ENCODE peak calls at places on chromosome 1, in nine cellular contexts. One of them, this sample, is unnamed.

GRCh38 chr1:224169876-224170275 is 13.2 kb upstream of the DEGS1 start:
- DNase-seq in fibroblast of pulmonary artery: no peak
- DNase-seq in thyroid gland: no peak
- DNase-seq in fibroblast of lung: no peak
- DNase-seq in bronchial epithelial cell: no peak
- DNase-seq in GM23338: peak
- DNase-seq in right atrium auricular region: no peak
- DNase-seq in heart left ventricle: no peak
- DNase-seq in BJ: no peak
- DNase-seq in this sample: no peak

GRCh38 chr1:28887418-28887834 is 26.9 kb upstream of the EPB41 start:
- DNase-seq in GM23338: peak
- DNase-seq in fibroblast of pulmonary artery: no peak
- DNase-seq in right atrium auricular region: no peak
- DNase-seq in fibroblast of lung: no peak
- DNase-seq in bronchial epithelial cell: no peak
- DNase-seq in BJ: no peak
- DNase-seq in thyroid gland: peak
- DNase-seq in heart left ventricle: peak
- DNase-seq in this sample: no peak

GRCh38 chr1:202165267-202165941 is 5.0 kb upstream of the PTPN7 start:
- DNase-seq in right atrium auricular region: no peak
- DNase-seq in fibroblast of pulmonary artery: no peak
- DNase-seq in GM23338: peak
- DNase-seq in BJ: no peak
- DNase-seq in heart left ventricle: no peak
- DNase-seq in fibroblast of lung: no peak
- DNase-seq in bronchial epithelial cell: no peak
- DNase-seq in thyroid gland: no peak
- DNase-seq in this sample: no peak

GRCh38 chr1:51433269-51433971 is 85.6 kb downstream of the EPS15 start:
- DNase-seq in bronchial epithelial cell: peak
- DNase-seq in BJ: no peak
- DNase-seq in fibroblast of lung: no peak
- DNase-seq in right atrium auricular region: no peak
- DNase-seq in fibroblast of pulmonary artery: peak
- DNase-seq in GM23338: no peak
- DNase-seq in heart left ventricle: no peak
- DNase-seq in thyroid gland: no peak
- DNase-seq in this sample: no peak

GRCh38 chr1:18725231-18725895 is 94.7 kb downstream of the PAX7 start:
- DNase-seq in right atrium auricular region: no peak
- DNase-seq in GM23338: peak
- DNase-seq in fibroblast of pulmonary artery: no peak
- DNase-seq in thyroid gland: no peak
- DNase-seq in heart left ventricle: no peak
- DNase-seq in bronchial epithelial cell: no peak
- DNase-seq in fibroblast of lung: no peak
- DNase-seq in BJ: no peak
- DNase-seq in this sample: no peak

GRCh38 chr1:9901148-9902059 is 8.7 kb downstream of the CTNNBIP1 start:
- DNase-seq in BJ: no peak
- DNase-seq in fibroblast of lung: no peak
- DNase-seq in fibroblast of pulmonary artery: no peak
- DNase-seq in right atrium auricular region: peak
- DNase-seq in thyroid gland: peak
- DNase-seq in bronchial epithelial cell: no peak
- DNase-seq in heart left ventricle: peak
- DNase-seq in GM23338: no peak
- DNase-seq in this sample: no peak

GRCh38 chr1:98661544-98662353 is at the start of gene SNX7:
- DNase-seq in fibroblast of pulmonary artery: peak
- DNase-seq in GM23338: peak
- DNase-seq in thyroid gland: peak
- DNase-seq in bronchial epithelial cell: peak
- DNase-seq in fibroblast of lung: peak
- DNase-seq in BJ: no peak
- DNase-seq in heart left ventricle: peak
- DNase-seq in right atrium auricular region: peak
- DNase-seq in this sample: no peak

GRCh38 chr1:64098436-64098835 is 105.0 kb upstream of the UBE2U start:
- DNase-seq in thyroid gland: no peak
- DNase-seq in fibroblast of lung: no peak
- DNase-seq in BJ: no peak
- DNase-seq in bronchial epithelial cell: no peak
- DNase-seq in heart left ventricle: no peak
- DNase-seq in GM23338: no peak
- DNase-seq in right atrium auricular region: no peak
- DNase-seq in fibroblast of pulmonary artery: no peak
- DNase-seq in this sample: no peak

GRCh38 chr1:189269011-189269410 is 1208.7 kb downstream of the BRINP3 start:
- DNase-seq in bronchial epithelial cell: no peak
- DNase-seq in fibroblast of pulmonary artery: peak
- DNase-seq in GM23338: peak
- DNase-seq in right atrium auricular region: no peak
- DNase-seq in thyroid gland: no peak
- DNase-seq in BJ: no peak
- DNase-seq in heart left ventricle: no peak
- DNase-seq in fibroblast of lung: peak
- DNase-seq in this sample: no peak

GRCh38 chr1:48966583-48966982 is 189.9 kb upstream of the BEND5 start:
- DNase-seq in heart left ventricle: no peak
- DNase-seq in thyroid gland: no peak
- DNase-seq in fibroblast of pulmonary artery: peak
- DNase-seq in right atrium auricular region: no peak
- DNase-seq in GM23338: no peak
- DNase-seq in bronchial epithelial cell: peak
- DNase-seq in BJ: peak
- DNase-seq in fibroblast of lung: peak
- DNase-seq in this sample: no peak

GRCh38 chr1:246261641-246262040 is 245.4 kb downstream of the SMYD3 start:
- DNase-seq in GM23338: no peak
- DNase-seq in BJ: no peak
- DNase-seq in heart left ventricle: no peak
- DNase-seq in thyroid gland: no peak
- DNase-seq in fibroblast of pulmonary artery: peak
- DNase-seq in fibroblast of lung: no peak
- DNase-seq in bronchial epithelial cell: no peak
- DNase-seq in right atrium auricular region: no peak
- DNase-seq in this sample: no peak

GRCh38 chr1:56017336-56017735 is 562.0 kb downstream of the PLPP3 start:
- DNase-seq in fibroblast of pulmonary artery: no peak
- DNase-seq in thyroid gland: no peak
- DNase-seq in BJ: no peak
- DNase-seq in right atrium auricular region: no peak
- DNase-seq in GM23338: no peak
- DNase-seq in fibroblast of lung: peak
- DNase-seq in bronchial epithelial cell: peak
- DNase-seq in heart left ventricle: no peak
- DNase-seq in this sample: no peak

GRCh38 chr1:237181731-237182317 is 139.8 kb downstream of the RYR2 start:
- DNase-seq in thyroid gland: no peak
- DNase-seq in right atrium auricular region: no peak
- DNase-seq in fibroblast of pulmonary artery: no peak
- DNase-seq in BJ: no peak
- DNase-seq in fibroblast of lung: peak
- DNase-seq in GM23338: no peak
- DNase-seq in bronchial epithelial cell: no peak
- DNase-seq in heart left ventricle: no peak
- DNase-seq in this sample: no peak

GRCh38 chr1:147389532-147390184 is 147.2 kb downstream of the CHD1L start:
- DNase-seq in BJ: peak
- DNase-seq in fibroblast of pulmonary artery: peak
- DNase-seq in right atrium auricular region: no peak
- DNase-seq in bronchial epithelial cell: peak
- DNase-seq in GM23338: peak
- DNase-seq in fibroblast of lung: peak
- DNase-seq in thyroid gland: no peak
- DNase-seq in heart left ventricle: no peak
- DNase-seq in this sample: peak

DNA sequence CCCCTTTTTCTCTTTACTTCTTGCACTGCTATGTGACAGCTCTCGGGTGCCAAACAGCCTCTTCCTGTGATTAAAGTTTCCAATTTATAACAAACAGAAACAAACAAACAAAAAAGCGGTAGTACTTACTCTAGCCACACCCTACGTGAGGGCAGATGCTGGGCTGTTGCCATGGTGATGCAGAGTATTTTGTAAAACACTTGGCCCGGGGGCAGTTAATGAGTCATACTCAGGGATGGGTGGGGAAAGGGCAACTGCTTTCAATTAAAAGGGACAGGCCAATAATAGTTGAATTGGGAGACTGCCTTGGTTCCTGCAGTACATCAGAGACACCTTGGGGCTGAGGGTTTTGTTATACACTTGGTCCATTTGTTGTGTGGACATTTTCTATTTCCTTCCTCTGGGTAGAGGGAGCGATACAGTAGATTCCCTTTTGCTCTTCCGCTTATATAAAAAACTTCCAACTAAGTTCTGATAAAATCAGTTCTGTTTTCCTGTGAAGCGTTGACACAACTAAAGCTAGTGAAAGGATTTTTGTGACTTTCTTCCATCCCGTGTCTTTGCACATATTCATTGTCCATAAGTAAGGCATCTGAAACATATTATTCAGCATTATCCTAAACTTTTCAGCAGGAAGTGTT is 36.5 kb upstream of the THEM4 start:
- DNase-seq in bronchial epithelial cell: peak
- DNase-seq in BJ: peak
- DNase-seq in right atrium auricular region: peak
- DNase-seq in GM23338: peak
- DNase-seq in thyroid gland: peak
- DNase-seq in fibroblast of pulmonary artery: peak
- DNase-seq in heart left ventricle: peak
- DNase-seq in fibroblast of lung: peak
- DNase-seq in this sample: peak
- H3K4me3 ChIP-seq in bronchial epithelial cell: no peak
- H3K4me3 ChIP-seq in BJ: no peak
- H3K4me3 ChIP-seq in right atrium auricular region: no peak
- H3K4me3 ChIP-seq in GM23338: no peak
- H3K4me3 ChIP-seq in thyroid gland: no peak
- H3K4me3 ChIP-seq in fibroblast of pulmonary artery: no peak
- H3K4me3 ChIP-seq in heart left ventricle: no peak
- H3K4me3 ChIP-seq in fibroblast of lung: no peak
- H3K4me3 ChIP-seq in this sample: no peak

GRCh38 chr1:178513278-178513983 is 522 bp downstream of the TEX35 start:
- DNase-seq in BJ: no peak
- DNase-seq in thyroid gland: peak
- DNase-seq in fibroblast of lung: peak
- DNase-seq in fibroblast of pulmonary artery: peak
- DNase-seq in bronchial epithelial cell: peak
- DNase-seq in right atrium auricular region: no peak
- DNase-seq in GM23338: peak
- DNase-seq in heart left ventricle: peak
- DNase-seq in this sample: no peak
- TF ChIP-seq CTCF in BJ: peak
- TF ChIP-seq CTCF in thyroid gland: no peak
- TF ChIP-seq CTCF in fibroblast of lung: no peak
- TF ChIP-seq CTCF in fibroblast of pulmonary artery: peak
- TF ChIP-seq CTCF in bronchial epithelial cell: no peak
- TF ChIP-seq CTCF in right atrium auricular region: no peak
- TF ChIP-seq CTCF in GM23338: peak
- TF ChIP-seq CTCF in heart left ventricle: peak
- TF ChIP-seq CTCF in this sample: peak

GRCh38 chr1:226604846-226605572 is 56.4 kb downstream of the STUM start:
- DNase-seq in fibroblast of pulmonary artery: no peak
- DNase-seq in thyroid gland: no peak
- DNase-seq in BJ: no peak
- DNase-seq in heart left ventricle: peak
- DNase-seq in right atrium auricular region: no peak
- DNase-seq in GM23338: no peak
- DNase-seq in bronchial epithelial cell: no peak
- DNase-seq in fibroblast of lung: no peak
- DNase-seq in this sample: no peak

GRCh38 chr1:226605573-226605950 is 57.0 kb downstream of the STUM start:
- DNase-seq in bronchial epithelial cell: no peak
- DNase-seq in fibroblast of pulmonary artery: no peak
- DNase-seq in right atrium auricular region: no peak
- DNase-seq in GM23338: no peak
- DNase-seq in BJ: no peak
- DNase-seq in fibroblast of lung: no peak
- DNase-seq in thyroid gland: no peak
- DNase-seq in heart left ventricle: no peak
- DNase-seq in this sample: no peak

GRCh38 chr1:226602186-226603029 is 53.8 kb downstream of the STUM start:
- DNase-seq in fibroblast of pulmonary artery: peak
- DNase-seq in heart left ventricle: peak
- DNase-seq in thyroid gland: peak
- DNase-seq in bronchial epithelial cell: peak
- DNase-seq in fibroblast of lung: peak
- DNase-seq in right atrium auricular region: no peak
- DNase-seq in BJ: peak
- DNase-seq in GM23338: no peak
- DNase-seq in this sample: no peak

GRCh38 chr1:226603030-226603960 is 54.7 kb downstream of the STUM start:
- DNase-seq in fibroblast of lung: peak
- DNase-seq in heart left ventricle: peak
- DNase-seq in right atrium auricular region: peak
- DNase-seq in BJ: peak
- DNase-seq in GM23338: no peak
- DNase-seq in thyroid gland: peak
- DNase-seq in bronchial epithelial cell: peak
- DNase-seq in fibroblast of pulmonary artery: peak
- DNase-seq in this sample: no peak

GRCh38 chr1:226603976-226604845 is 55.6 kb downstream of the STUM start:
- DNase-seq in right atrium auricular region: no peak
- DNase-seq in GM23338: peak
- DNase-seq in BJ: no peak
- DNase-seq in bronchial epithelial cell: no peak
- DNase-seq in fibroblast of lung: no peak
- DNase-seq in heart left ventricle: no peak
- DNase-seq in thyroid gland: no peak
- DNase-seq in fibroblast of pulmonary artery: peak
- DNase-seq in this sample: no peak
- H3K4me3 ChIP-seq in right atrium auricular region: no peak
- H3K4me3 ChIP-seq in GM23338: no peak
- H3K4me3 ChIP-seq in BJ: no peak
- H3K4me3 ChIP-seq in bronchial epithelial cell: no peak
- H3K4me3 ChIP-seq in fibroblast of lung: no peak
- H3K4me3 ChIP-seq in heart left ventricle: no peak
- H3K4me3 ChIP-seq in thyroid gland: no peak
- H3K4me3 ChIP-seq in fibroblast of pulmonary artery: no peak
- H3K4me3 ChIP-seq in this sample: no peak

DNA sequence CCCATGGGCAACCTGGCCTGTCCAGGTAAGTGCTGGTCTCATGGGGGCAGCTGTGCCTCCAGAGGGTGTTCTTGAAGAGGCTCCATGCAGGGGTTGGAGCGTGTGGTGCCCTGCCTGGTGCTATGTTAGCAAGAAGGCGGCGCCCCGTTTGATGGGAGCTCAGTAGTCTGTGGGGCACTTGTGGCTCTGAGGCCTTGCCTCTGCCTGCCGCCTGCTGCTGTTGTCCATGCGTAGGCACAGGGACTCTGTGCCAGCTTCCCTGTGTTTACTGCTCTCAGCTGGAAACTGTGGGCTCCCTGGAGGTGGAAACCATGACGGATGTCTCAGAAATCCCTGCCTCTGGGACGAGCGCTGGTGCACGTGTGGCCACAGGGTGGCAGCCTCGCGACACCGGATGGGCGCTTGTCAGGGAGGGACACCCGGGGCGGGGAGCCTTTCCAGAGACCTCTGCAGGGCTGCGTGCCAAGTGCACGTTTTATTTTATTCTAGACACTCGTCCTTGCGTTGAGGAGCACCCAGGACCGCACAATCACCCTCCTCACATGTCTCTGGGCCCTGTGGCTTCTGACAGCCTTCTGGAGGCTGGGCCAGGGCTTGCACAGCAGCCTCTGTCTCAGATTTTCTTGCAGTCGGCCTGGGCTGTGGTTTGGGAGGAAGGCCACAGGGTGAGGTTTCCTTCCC is 27.1 kb downstream of the SNAP47 start:
- DNase-seq in BJ: peak
- DNase-seq in fibroblast of pulmonary artery: peak
- DNase-seq in right atrium auricular region: peak
- DNase-seq in heart left ventricle: peak
- DNase-seq in fibroblast of lung: peak
- DNase-seq in bronchial epithelial cell: peak
- DNase-seq in GM23338: peak
- DNase-seq in thyroid gland: peak
- DNase-seq in this sample: no peak
- TF ChIP-seq CTCF in BJ: peak
- TF ChIP-seq CTCF in fibroblast of pulmonary artery: peak
- TF ChIP-seq CTCF in right atrium auricular region: peak
- TF ChIP-seq CTCF in heart left ventricle: peak
- TF ChIP-seq CTCF in fibroblast of lung: peak
- TF ChIP-seq CTCF in bronchial epithelial cell: peak
- TF ChIP-seq CTCF in GM23338: peak
- TF ChIP-seq CTCF in thyroid gland: peak
- TF ChIP-seq CTCF in this sample: peak

This sample was measured in epithelial cell of proximal tubule.